ENCODE peak calls at places on chromosomes 4 and X, in four cellular contexts. O, K, G and L are unnamed samples.

GRCh38 chrX:49977319-49978090 is 55.1 kb downstream of the CLCN5 start:
- DNase-seq in O (no peak), K (no peak), G (no peak), L (no peak)

GRCh38 chr4:78809928-78810835 is 34.0 kb downstream of the BMP2K start:
- DNase-seq in O (no peak), K (no peak), G (no peak), L (no peak)

GRCh38 chr4:75895744-75896314 is 6.4 kb downstream of the PPEF2 start:
- DNase-seq in O (no peak), K (no peak), G (no peak), L (no peak)

GRCh38 chr4:184962125-184962638 is 56.1 kb upstream of the HELT start:
- DNase-seq in O (no peak), K (no peak), G (no peak), L (peak; percentile 30)

GRCh38 chr4:157514711-157515110 is 294.2 kb downstream of the GRIA2 start:
- DNase-seq in O (no peak), K (peak; percentile 50), G (no peak), L (no peak)

GRCh38 chrX:118530537-118530936 is 34.9 kb downstream of the DOCK11 start:
- DNase-seq in O (no peak), K (no peak), G (no peak), L (no peak)

GRCh38 chr4:108215055-108215454 is 46.3 kb upstream of the LEF1 start:
- DNase-seq in O (no peak), K (no peak), G (no peak), L (no peak)

GRCh38 chr4:39458505-39459300 is at the start of the genes LIAS and RPL9:
- DNase-seq in O (peak; percentile 96), K (peak; percentile 88), G (peak; percentile 90), L (peak; percentile 97)

GRCh38 chr4:173797296-173797695 is 267.3 kb upstream of the HAND2 start:
- DNase-seq in O (no peak), K (no peak), G (no peak), L (no peak)

GRCh38 chr4:25970241-25970675 is 56.2 kb downstream of the SMIM20 start:
- DNase-seq in O (no peak), K (peak; percentile 27), G (no peak), L (no peak)

GRCh38 chr4:164501074-164501473 is 252.9 kb upstream of the SMIM31 start:
- DNase-seq in O (no peak), K (no peak), G (no peak), L (no peak)

GRCh38 chrX:110168585-110168984 is 149.3 kb downstream of the AMMECR1 start:
- DNase-seq in O (no peak), K (no peak), G (no peak), L (no peak)

GRCh38 chr4:47642985-47643745 is 158.1 kb downstream of the ATP10D start:
- DNase-seq in O (no peak), K (no peak), G (no peak), L (no peak)

GRCh38 chrX:15382809-15383208 is 1.4 kb downstream of the VEGFD start:
- DNase-seq in O (no peak), K (peak; percentile 4), G (no peak), L (no peak)

GRCh38 chr4:162959056-162959455 is 207.6 kb downstream of the NAF1 start:
- DNase-seq in O (no peak), K (no peak), G (no peak), L (no peak)

GRCh38 chrX:63250253-63250868 is 100.8 kb downstream of the SPIN4 start:
- DNase-seq in O (peak; percentile 54), K (peak; percentile 48), G (no peak), L (no peak)

GRCh38 chr4:121454251-121454979 is 73.6 kb upstream of the QRFPR start:
- DNase-seq in O (no peak), K (peak; percentile 40), G (no peak), L (no peak)

GRCh38 chr4:2850966-2851782 is 7.5 kb downstream of the ADD1 start:
- DNase-seq in O (peak; percentile 26), K (no peak), G (no peak), L (no peak)

GRCh38 chr4:26912810-26913209 is 52.2 kb downstream of the STIM2 start:
- DNase-seq in O (no peak), K (no peak), G (no peak), L (no peak)

GRCh38 chr4:156931267-156931666 is 40.3 kb downstream of the PDGFC start:
- DNase-seq in O (no peak), K (no peak), G (no peak), L (no peak)

GRCh38 chr4:20368926-20369325 is 117.2 kb downstream of the SLIT2 start:
- DNase-seq in O (no peak), K (no peak), G (no peak), L (no peak)

GRCh38 chr4:181007751-181008150 is 1235.5 kb upstream of the TENM3 start:
- DNase-seq in O (no peak), K (no peak), G (no peak), L (no peak)

GRCh38 chr4:114087596-114088230 is 108.3 kb upstream of the ARSJ start:
- DNase-seq in O (no peak), K (no peak), G (no peak), L (no peak)

GRCh38 chr4:102623622-102624021 is 122.5 kb downstream of the NFKB1 start:
- DNase-seq in O (no peak), K (no peak), G (no peak), L (no peak)

GRCh38 chrX:39839371-39839770 is 258.4 kb downstream of the BCOR start:
- DNase-seq in O (no peak), K (no peak), G (no peak), L (no peak)

GRCh38 chr4:3668825-3669552 is 97.2 kb upstream of the ADRA2C start:
- DNase-seq in O (no peak), K (no peak), G (no peak), L (no peak)

GRCh38 chrX:74389016-74389415 is 32.3 kb upstream of the SLC16A2 start:
- DNase-seq in O (no peak), K (no peak), G (no peak), L (no peak)

GRCh38 chrX:54452920-54453319 is 12.7 kb downstream of the TSR2 start:
- DNase-seq in O (no peak), K (peak; percentile 23), G (no peak), L (no peak)

GRCh38 chr4:162485486-162485885 is 321.7 kb upstream of the FSTL5 start:
- DNase-seq in O (no peak), K (no peak), G (no peak), L (no peak)

GRCh38 chrX:129652565-129653169 is 2.1 kb downstream of the APLN start:
- DNase-seq in O (no peak), K (no peak), G (no peak), L (peak; percentile 48)

GRCh38 chr4:182863501-182863900 is 53.7 kb downstream of the DCTD start:
- DNase-seq in O (no peak), K (no peak), G (no peak), L (no peak)

GRCh38 chrX:30635630-30636029 is 17.6 kb upstream of the GK start:
- DNase-seq in O (no peak), K (no peak), G (no peak), L (no peak)

GRCh38 chr4:139660518-139661149 is 5.0 kb upstream of the MGST2 start:
- DNase-seq in O (no peak), K (no peak), G (no peak), L (no peak)

GRCh38 chr4:17027495-17027894 is 129.1 kb upstream of the LDB2 start:
- DNase-seq in O (no peak), K (no peak), G (no peak), L (no peak)

GRCh38 chrX:102768984-102769761 is 48.6 kb downstream of the GPRASP3 start:
- DNase-seq in O (peak; percentile 89), K (peak; percentile 71), G (peak; percentile 75), L (peak; percentile 90)